ENCODE peak calls at places on chromosomes 5 and 9, in ten cellular contexts. H is left ventricle myocardium inferior; K is right lobe of liver; Y is breast epithelium; Z is colonic mucosa; B is GM23248; J is heart left ventricle; R is HCT116; U is CD8-positive, alpha-beta T cell; V is DND-41. G is an unnamed sample. For H3K27me3 and H3K4me1, the result is how much of the 10 kb centered on the place peaks cover.

GRCh38 chr9:70133253-70134208 is 89.9 kb downstream of the MAMDC2 start:
- DNase-seq in H (no peak), K (no peak), Y (no peak), Z (no peak), B (peak), J (no peak), R (no peak), U (no peak), V (no peak), G (no peak)

GRCh38 chr5:139808481-139809330 is 13.1 kb downstream of the PSD2 start:
- DNase-seq in H (peak), K (no peak), Y (no peak), Z (no peak), B (peak), J (peak), R (no peak), U (no peak), V (peak), G (peak)

GRCh38 chr9:935348-935965 is 41.0 kb upstream of the DMRT3 start:
- DNase-seq in H (no peak), K (no peak), Y (no peak), Z (no peak), B (peak), J (no peak), R (no peak), U (no peak), V (no peak), G (no peak)

GRCh38 chr5:149403923-149404745 is 25.0 kb upstream of the IL17B start:
- DNase-seq in H (no peak), K (no peak), Y (no peak), Z (no peak), B (peak), J (no peak), R (no peak), U (no peak), V (no peak), G (peak)

GRCh38 chr9:105457560-105458294 is 9.9 kb downstream of the FSD1L start:
- DNase-seq in H (peak), K (no peak), Y (no peak), Z (no peak), B (no peak), J (peak), R (no peak), U (no peak), V (no peak), G (no peak)

GRCh38 chr9:74946686-74947085 is 6.0 kb downstream of the C9orf40 start:
- DNase-seq in H (no peak), K (no peak), Y (no peak), Z (no peak), B (peak), J (no peak), R (no peak), U (no peak), V (no peak), G (no peak)

GRCh38 chr5:44387391-44387790 is 1.8 kb downstream of the FGF10 start:
- DNase-seq in H (no peak), K (no peak), Y (no peak), Z (no peak), B (no peak), J (no peak), R (no peak), U (no peak), V (no peak), G (no peak)

GRCh38 chr5:104345513-104345823 is 782.9 kb upstream of the NUDT12 start:
- DNase-seq in H (no peak), K (no peak), Y (no peak), Z (no peak), B (no peak), J (no peak), R (no peak), U (no peak), V (no peak), G (no peak)

GRCh38 chr5:16628376-16628775 is 11.6 kb upstream of the RETREG1 start:
- DNase-seq in H (no peak), K (no peak), Y (no peak), Z (no peak), B (no peak), J (no peak), R (no peak), U (no peak), V (no peak), G (no peak)

GRCh38 chr9:93585695-93586094 is 9.3 kb downstream of the PHF2 start:
- DNase-seq in H (no peak), K (peak), Y (no peak), Z (no peak), B (no peak), J (no peak), R (no peak), U (no peak), V (no peak), G (no peak)

GRCh38 chr5:117100156-117100555 is 525.5 kb upstream of the SEMA6A start:
- DNase-seq in H (no peak), K (no peak), Y (no peak), Z (no peak), B (no peak), J (no peak), R (no peak), U (no peak), V (no peak), G (no peak)

GRCh38 chr5:172909931-172910502 is 49.2 kb upstream of the RPL26L1 start:
- DNase-seq in H (no peak), K (no peak), Y (no peak), Z (no peak), B (peak), J (no peak), R (no peak), U (no peak), V (no peak), G (no peak)

GRCh38 chr5:120449501-120449900 is 14.6 kb upstream of the PRR16 start:
- DNase-seq in H (no peak), K (no peak), Y (no peak), Z (no peak), B (peak), J (no peak), R (no peak), U (no peak), V (no peak), G (no peak)

GRCh38 chr5:150411245-150411979 is 1.3 kb downstream of the CD74 start:
- DNase-seq in H (peak), K (no peak), Y (no peak), Z (peak), B (peak), J (no peak), R (no peak), U (peak), V (no peak), G (no peak)

GRCh38 chr5:124342027-124342471 is 404.4 kb downstream of the ZNF608 start:
- DNase-seq in H (peak), K (no peak), Y (no peak), Z (no peak), B (peak), J (no peak), R (no peak), U (no peak), V (no peak), G (peak)

GRCh38 chr5:2757563-2758311 is 6.3 kb upstream of the IRX2 start:
- DNase-seq in H (no peak), K (no peak), Y (peak), Z (no peak), B (peak), J (no peak), R (no peak), U (no peak), V (no peak), G (no peak)

GRCh38 chr9:36925033-36925432 is 109.0 kb downstream of the PAX5 start:
- DNase-seq in H (no peak), K (no peak), Y (no peak), Z (no peak), B (peak), J (no peak), R (no peak), U (no peak), V (no peak), G (no peak)

GRCh38 chr5:103057208-103058130 is 62.5 kb downstream of the GIN1 start:
- DNase-seq in H (no peak), K (no peak), Y (no peak), Z (no peak), B (no peak), J (no peak), R (no peak), U (no peak), V (no peak), G (no peak)

GRCh38 chr9:112170235-112170634 is 4.9 kb downstream of the SUSD1 start:
- DNase-seq in H (no peak), K (no peak), Y (peak), Z (peak), B (no peak), J (no peak), R (no peak), U (no peak), V (no peak), G (no peak)

GRCh38 chr9:118446962-118447490 is 742.8 kb downstream of the TLR4 start:
- DNase-seq in H (no peak), K (no peak), Y (no peak), Z (no peak), B (no peak), J (no peak), R (no peak), U (no peak), V (no peak), G (no peak)

GRCh38 chr9:118444403-118444802 is 740.2 kb downstream of the TLR4 start:
- DNase-seq in H (no peak), K (no peak), Y (no peak), Z (no peak), B (no peak), J (no peak), R (no peak), U (no peak), V (no peak), G (no peak)

GRCh38 chr9:118455259-118455658 is 751.1 kb downstream of the TLR4 start:
- DNase-seq in H (no peak), K (no peak), Y (no peak), Z (no peak), B (peak), J (no peak), R (no peak), U (no peak), V (no peak), G (no peak)

DNA sequence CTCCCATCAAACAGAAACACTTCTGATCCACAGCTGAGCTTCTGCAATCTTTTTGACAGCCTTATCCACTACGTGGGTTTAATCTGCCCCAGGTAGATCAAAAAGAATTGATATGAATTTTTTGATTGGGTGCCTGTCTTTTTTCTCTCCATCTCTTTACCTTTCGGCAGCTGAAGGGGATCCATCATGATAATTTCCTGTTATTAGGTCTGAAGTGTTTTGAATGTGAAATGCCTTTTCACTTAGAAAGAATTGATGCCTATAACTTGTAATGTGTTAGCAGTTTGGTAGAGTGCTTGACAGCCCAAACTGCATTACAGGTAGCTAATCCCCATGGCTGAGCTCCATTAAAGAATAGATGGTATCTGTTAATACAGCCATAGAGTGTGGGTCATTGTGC is 745.4 kb downstream of the TLR4 start:
- DNase-seq in H (no peak), K (no peak), Y (no peak), Z (no peak), B (no peak), J (no peak), R (no peak), U (no peak), V (no peak), G (no peak)
- H3K27me3 ChIP-seq in H (under half), K (under half), Y (under half), Z (under half), B (under half), J (under half), R (under half), U (under half), V (under half), G (under half)

DNA sequence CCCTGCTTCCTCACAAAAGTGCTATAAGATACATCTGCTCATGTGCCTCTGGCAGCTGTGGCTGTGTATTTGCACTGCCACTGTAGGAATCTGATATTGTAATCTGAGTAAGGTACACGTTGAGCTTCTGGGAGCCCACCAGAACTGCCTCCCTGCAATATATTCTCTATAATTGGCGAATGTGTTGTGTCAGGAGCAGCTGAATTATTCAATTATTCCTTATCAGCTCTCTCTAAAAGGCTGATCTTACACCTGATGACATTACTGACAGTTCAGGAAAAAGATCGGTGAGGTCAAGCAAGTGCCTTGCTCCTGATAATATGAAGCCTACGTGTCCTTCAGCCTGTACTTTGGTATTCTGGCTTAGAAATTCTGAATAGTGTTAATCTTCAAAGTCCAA is 1015.0 kb downstream of the CDH9 start:
- DNase-seq in H (no peak), K (no peak), Y (no peak), Z (no peak), B (no peak), J (no peak), R (no peak), U (no peak), V (no peak), G (no peak)
- H3K4me1 ChIP-seq in H (under half), K (under half), Y (under half), Z (under half), B (under half), J (under half), R (under half), U (under half), V (under half), G (under half)

GRCh38 chr9:133737071-133737773 is 930 bp downstream of the SARDH start:
- DNase-seq in H (no peak), K (peak), Y (no peak), Z (no peak), B (no peak), J (no peak), R (no peak), U (no peak), V (no peak), G (peak)
- H3K27me3 ChIP-seq in H (half or more), K (under half), Y (under half), Z (under half), B (under half), J (under half), R (under half), U (under half), V (under half), G (under half)

GRCh38 chr5:37735649-37736347 is 104.0 kb downstream of the GDNF start:
- DNase-seq in H (no peak), K (no peak), Y (no peak), Z (no peak), B (peak), J (no peak), R (no peak), U (no peak), V (no peak), G (no peak)
- H3K4me1 ChIP-seq in H (under half), K (under half), Y (under half), Z (under half), B (half or more), J (under half), R (under half), U (under half), V (under half), G (under half)

DNA sequence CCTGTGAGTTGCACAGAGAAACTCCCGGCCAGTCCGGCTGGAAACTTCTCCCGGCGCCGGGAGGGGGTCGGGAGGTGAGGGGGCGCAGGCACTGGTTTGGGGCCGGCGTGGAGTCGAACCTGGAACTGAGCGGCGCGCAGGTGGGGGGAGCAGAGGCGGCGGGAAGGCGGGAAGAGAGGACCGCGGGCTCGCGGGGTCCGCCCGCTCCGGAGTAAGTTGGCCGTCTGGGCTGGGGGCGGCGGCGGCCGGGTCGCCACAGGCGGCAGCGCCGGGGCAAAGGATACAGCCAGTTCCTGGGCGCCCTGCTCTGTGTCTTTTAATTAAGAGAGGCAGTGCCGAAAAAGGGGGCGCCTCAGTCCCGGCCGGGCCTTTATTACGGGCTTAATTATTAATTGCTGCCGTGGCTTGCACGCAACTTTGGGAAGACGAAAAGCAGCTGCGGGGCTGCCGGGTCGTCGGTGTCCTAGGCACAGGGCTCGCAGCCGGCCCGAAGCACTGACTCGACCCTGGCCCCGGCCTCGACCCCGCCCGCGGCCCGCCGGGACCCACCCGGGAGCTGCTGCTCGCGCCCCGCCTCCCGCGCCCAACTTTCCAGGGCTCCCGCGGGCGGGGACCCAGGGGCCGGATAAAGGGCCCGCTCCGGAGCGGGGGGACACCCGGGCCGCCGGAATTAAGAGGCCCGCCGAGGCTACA is 1.1 kb downstream of the NTNG2 start:
- DNase-seq in H (no peak), K (no peak), Y (no peak), Z (no peak), B (no peak), J (peak), R (no peak), U (no peak), V (no peak), G (no peak)
- H3K27me3 ChIP-seq in H (half or more), K (under half), Y (under half), Z (half or more), B (under half), J (under half), R (under half), U (under half), V (half or more), G (under half)

GRCh38 chr5:38720691-38721361 is 125.0 kb upstream of the OSMR start:
- DNase-seq in H (no peak), K (no peak), Y (no peak), Z (no peak), B (no peak), J (no peak), R (no peak), U (no peak), V (no peak), G (no peak)
- H3K4me1 ChIP-seq in H (under half), K (under half), Y (under half), Z (under half), B (under half), J (under half), R (under half), U (under half), V (under half), G (under half)

GRCh38 chr5:176727528-176727900 is 80.2 kb downstream of the TSPAN17 start:
- DNase-seq in H (no peak), K (no peak), Y (no peak), Z (no peak), B (no peak), J (peak), R (no peak), U (no peak), V (no peak), G (no peak)
- H3K27me3 ChIP-seq in H (half or more), K (under half), Y (under half), Z (under half), B (under half), J (under half), R (under half), U (under half), V (under half), G (under half)

GRCh38 chr9:130530932-130531331 is 48.4 kb upstream of the FUBP3 start:
- DNase-seq in H (peak), K (peak), Y (no peak), Z (no peak), B (peak), J (peak), R (no peak), U (no peak), V (no peak), G (no peak)

GRCh38 chr9:130528674-130529073 is 50.7 kb upstream of the FUBP3 start:
- DNase-seq in H (no peak), K (no peak), Y (no peak), Z (no peak), B (no peak), J (no peak), R (no peak), U (no peak), V (no peak), G (no peak)

GRCh38 chr9:130527651-130528310 is 51.6 kb upstream of the FUBP3 start:
- DNase-seq in H (no peak), K (no peak), Y (no peak), Z (no peak), B (no peak), J (no peak), R (no peak), U (no peak), V (no peak), G (no peak)

GRCh38 chr9:130532426-130532825 is 47.0 kb upstream of the FUBP3 start:
- DNase-seq in H (no peak), K (no peak), Y (no peak), Z (no peak), B (no peak), J (no peak), R (no peak), U (no peak), V (no peak), G (no peak)

DNA sequence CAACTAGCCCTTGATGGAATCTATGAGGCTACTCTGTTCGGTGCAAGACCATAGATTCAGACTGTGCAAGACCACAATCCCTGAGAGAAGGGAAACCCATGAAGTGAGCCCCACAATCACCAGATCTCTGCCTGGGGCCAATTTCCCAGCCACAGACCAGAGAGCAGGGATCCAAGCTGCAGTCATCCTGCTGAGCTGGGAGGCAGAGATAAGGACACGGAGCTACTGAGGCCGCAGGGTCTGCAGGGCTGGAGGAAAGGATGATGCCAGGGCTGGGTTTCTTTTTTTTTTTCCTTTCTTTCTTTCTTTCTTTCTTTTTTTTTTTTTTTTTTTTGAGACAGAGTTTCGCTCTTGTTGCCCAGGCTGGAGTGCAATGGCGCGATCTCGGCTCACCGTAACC is 47.7 kb upstream of the FUBP3 start:
- DNase-seq in H (no peak), K (no peak), Y (no peak), Z (no peak), B (no peak), J (no peak), R (no peak), U (no peak), V (no peak), G (no peak)
- H3K4me1 ChIP-seq in H (under half), K (under half), Y (under half), Z (under half), B (under half), J (under half), R (under half), U (under half), V (under half), G (under half)

GRCh38 chr5:178286226-178287090 is 53.9 kb upstream of the PHYKPL start:
- DNase-seq in H (no peak), K (no peak), Y (no peak), Z (no peak), B (no peak), J (peak), R (no peak), U (no peak), V (no peak), G (peak)
- H3K27me3 ChIP-seq in H (half or more), K (under half), Y (under half), Z (under half), B (under half), J (under half), R (under half), U (under half), V (under half), G (under half)